ENCODE peak calls at places on chromosome 18, in six cellular contexts. One of them, this sample, is unnamed.

GRCh38 chr18:56593906-56594305 is 44.5 kb downstream of the TXNL1 start:
- DNase-seq in HCT116: no peak
- DNase-seq in HepG2: no peak
- DNase-seq in K562: no peak
- DNase-seq in GM12878: no peak
- DNase-seq in H1: no peak
- DNase-seq in this sample: no peak

GRCh38 chr18:8795586-8795985 is 90.2 kb downstream of the MTCL1 start:
- DNase-seq in HCT116: no peak
- DNase-seq in HepG2: no peak
- DNase-seq in K562: no peak
- DNase-seq in GM12878: no peak
- DNase-seq in H1: no peak
- DNase-seq in this sample: no peak

GRCh38 chr18:62018034-62018760 is 125.4 kb upstream of the RNF152 start:
- DNase-seq in HCT116: no peak
- DNase-seq in HepG2: no peak
- DNase-seq in K562: no peak
- DNase-seq in GM12878: no peak
- DNase-seq in H1: no peak
- DNase-seq in this sample: no peak

GRCh38 chr18:42182728-42183700 is 228.0 kb downstream of the PIK3C3 start:
- DNase-seq in HCT116: no peak
- DNase-seq in HepG2: no peak
- DNase-seq in K562: no peak
- DNase-seq in GM12878: no peak
- DNase-seq in H1: no peak
- DNase-seq in this sample: no peak

GRCh38 chr18:6881034-6881800 is 151.7 kb downstream of the ARHGAP28 start:
- DNase-seq in HCT116: no peak
- DNase-seq in HepG2: no peak
- DNase-seq in K562: no peak
- DNase-seq in GM12878: no peak
- DNase-seq in H1: no peak
- DNase-seq in this sample: no peak

GRCh38 chr18:74063023-74063422 is 84.6 kb downstream of the FBXO15 start:
- DNase-seq in HCT116: no peak
- DNase-seq in HepG2: no peak
- DNase-seq in K562: peak; percentile 23
- DNase-seq in GM12878: no peak
- DNase-seq in H1: no peak
- DNase-seq in this sample: no peak

GRCh38 chr18:47191956-47192355 is 15.8 kb upstream of the IER3IP1 start:
- DNase-seq in HCT116: no peak
- DNase-seq in HepG2: peak; percentile 32
- DNase-seq in K562: no peak
- DNase-seq in GM12878: no peak
- DNase-seq in H1: no peak
- DNase-seq in this sample: no peak

GRCh38 chr18:59719533-59720325 is 22.5 kb upstream of the CCBE1 start:
- DNase-seq in HCT116: no peak
- DNase-seq in HepG2: no peak
- DNase-seq in K562: no peak
- DNase-seq in GM12878: no peak
- DNase-seq in H1: no peak
- DNase-seq in this sample: no peak

GRCh38 chr18:78662879-78663278 is 316.7 kb upstream of the SALL3 start:
- DNase-seq in HCT116: no peak
- DNase-seq in HepG2: no peak
- DNase-seq in K562: no peak
- DNase-seq in GM12878: no peak
- DNase-seq in H1: no peak
- DNase-seq in this sample: no peak

GRCh38 chr18:42706618-42707017 is 408.9 kb downstream of the RIT2 start:
- DNase-seq in HCT116: no peak
- DNase-seq in HepG2: no peak
- DNase-seq in K562: no peak
- DNase-seq in GM12878: no peak
- DNase-seq in H1: no peak
- DNase-seq in this sample: no peak

GRCh38 chr18:67476585-67476984 is 39.9 kb downstream of the DSEL start:
- DNase-seq in HCT116: no peak
- DNase-seq in HepG2: no peak
- DNase-seq in K562: no peak
- DNase-seq in GM12878: no peak
- DNase-seq in H1: no peak
- DNase-seq in this sample: no peak

GRCh38 chr18:62784966-62785413 is 69.6 kb downstream of the PHLPP1 start:
- DNase-seq in HCT116: no peak
- DNase-seq in HepG2: no peak
- DNase-seq in K562: no peak
- DNase-seq in GM12878: no peak
- DNase-seq in H1: no peak
- DNase-seq in this sample: no peak

GRCh38 chr18:3661121-3661520 is 211.1 kb downstream of the TGIF1 start:
- DNase-seq in HCT116: no peak
- DNase-seq in HepG2: no peak
- DNase-seq in K562: peak; percentile 53
- DNase-seq in GM12878: no peak
- DNase-seq in H1: no peak
- DNase-seq in this sample: no peak

GRCh38 chr18:76394780-76395476 is 100.1 kb downstream of the ZNF516 start:
- DNase-seq in HCT116: no peak
- DNase-seq in HepG2: no peak
- DNase-seq in K562: no peak
- DNase-seq in GM12878: no peak
- DNase-seq in H1: no peak
- DNase-seq in this sample: no peak

GRCh38 chr18:63119647-63120046 is 199.9 kb downstream of the BCL2 start:
- DNase-seq in HCT116: peak; percentile 31
- DNase-seq in HepG2: peak; percentile 6
- DNase-seq in K562: peak; percentile 10
- DNase-seq in GM12878: no peak
- DNase-seq in H1: peak; percentile 3
- DNase-seq in this sample: peak; percentile 20

GRCh38 chr18:56112013-56112749 is 524.2 kb upstream of the TCF4 start:
- DNase-seq in HCT116: no peak
- DNase-seq in HepG2: no peak
- DNase-seq in K562: no peak
- DNase-seq in GM12878: peak; percentile 45
- DNase-seq in H1: no peak
- DNase-seq in this sample: no peak

GRCh38 chr18:673769-674168 is 16.3 kb downstream of the TYMS start:
- DNase-seq in HCT116: no peak
- DNase-seq in HepG2: no peak
- DNase-seq in K562: no peak
- DNase-seq in GM12878: no peak
- DNase-seq in H1: no peak
- DNase-seq in this sample: no peak

GRCh38 chr18:49486617-49486958 is 446 bp downstream of the C18orf32 start:
- DNase-seq in HCT116: no peak
- DNase-seq in HepG2: no peak
- DNase-seq in K562: no peak
- DNase-seq in GM12878: no peak
- DNase-seq in H1: no peak
- DNase-seq in this sample: no peak

GRCh38 chr18:43271593-43272432 is 5.5 kb downstream of the SYT4 start:
- DNase-seq in HCT116: peak; percentile 19
- DNase-seq in HepG2: peak; percentile 35
- DNase-seq in K562: peak; percentile 4
- DNase-seq in GM12878: no peak
- DNase-seq in H1: no peak
- DNase-seq in this sample: peak; percentile 25

GRCh38 chr18:45670281-45670962 is 53.6 kb upstream of the SLC14A1 start:
- DNase-seq in HCT116: no peak
- DNase-seq in HepG2: no peak
- DNase-seq in K562: peak; percentile 71
- DNase-seq in GM12878: no peak
- DNase-seq in H1: no peak
- DNase-seq in this sample: no peak

GRCh38 chr18:63971320-63972071 is 1.6 kb downstream of the SERPINB8 start:
- DNase-seq in HCT116: no peak
- DNase-seq in HepG2: no peak
- DNase-seq in K562: no peak
- DNase-seq in GM12878: no peak
- DNase-seq in H1: no peak
- DNase-seq in this sample: no peak

GRCh38 chr18:77366725-77367641 is 117.3 kb downstream of the GALR1 start:
- DNase-seq in HCT116: no peak
- DNase-seq in HepG2: peak; percentile 97
- DNase-seq in K562: no peak
- DNase-seq in GM12878: no peak
- DNase-seq in H1: no peak
- DNase-seq in this sample: no peak

GRCh38 chr18:30150466-30151019 is 892.0 kb downstream of the DSC3 start:
- DNase-seq in HCT116: no peak
- DNase-seq in HepG2: no peak
- DNase-seq in K562: no peak
- DNase-seq in GM12878: no peak
- DNase-seq in H1: no peak
- DNase-seq in this sample: no peak

GRCh38 chr18:51852661-51853060 is 487.3 kb upstream of the DCC start:
- DNase-seq in HCT116: no peak
- DNase-seq in HepG2: no peak
- DNase-seq in K562: no peak
- DNase-seq in GM12878: no peak
- DNase-seq in H1: no peak
- DNase-seq in this sample: no peak

GRCh38 chr18:4319738-4320677 is 135.1 kb downstream of the DLGAP1 start:
- DNase-seq in HCT116: no peak
- DNase-seq in HepG2: no peak
- DNase-seq in K562: no peak
- DNase-seq in GM12878: peak; percentile 64
- DNase-seq in H1: no peak
- DNase-seq in this sample: no peak

GRCh38 chr18:59763541-59764136 is 66.4 kb upstream of the CCBE1 start:
- DNase-seq in HCT116: no peak
- DNase-seq in HepG2: no peak
- DNase-seq in K562: no peak
- DNase-seq in GM12878: no peak
- DNase-seq in H1: no peak
- DNase-seq in this sample: no peak

GRCh38 chr18:77021075-77021474 is 111.5 kb downstream of the MBP start:
- DNase-seq in HCT116: no peak
- DNase-seq in HepG2: no peak
- DNase-seq in K562: no peak
- DNase-seq in GM12878: no peak
- DNase-seq in H1: no peak
- DNase-seq in this sample: no peak

GRCh38 chr18:23986610-23987359 is 27.8 kb upstream of the TTC39C start:
- DNase-seq in HCT116: no peak
- DNase-seq in HepG2: no peak
- DNase-seq in K562: no peak
- DNase-seq in GM12878: no peak
- DNase-seq in H1: no peak
- DNase-seq in this sample: no peak
- TF ChIP-seq ZNF274 in HCT116: no peak
- TF ChIP-seq ZNF274 in HepG2: no peak
- TF ChIP-seq ZNF274 in K562: no peak
- TF ChIP-seq ZNF274 in GM12878: no peak
- TF ChIP-seq ZNF274 in H1: no peak
- TF ChIP-seq ZNF274 in this sample: no peak

DNA sequence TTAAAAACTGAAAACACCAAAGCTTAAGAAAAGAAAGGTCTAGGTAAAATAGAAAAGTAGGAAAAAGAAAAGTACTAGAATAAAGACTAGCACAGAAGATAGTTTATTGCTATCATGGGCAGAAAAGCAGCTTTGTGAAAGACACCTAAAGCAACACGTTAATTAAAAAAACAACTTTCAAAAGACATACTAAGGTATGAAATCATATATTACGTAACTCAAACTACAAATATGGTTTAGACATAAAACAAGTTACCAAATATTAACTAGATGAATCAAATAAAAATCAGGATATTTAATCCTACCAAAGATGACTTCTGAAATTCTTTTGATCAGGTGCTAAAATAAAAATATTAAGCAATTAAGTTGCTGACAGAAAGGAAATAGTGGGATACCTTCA is 30.3 kb downstream of the RTTN start:
- DNase-seq in HCT116: no peak
- DNase-seq in HepG2: no peak
- DNase-seq in K562: no peak
- DNase-seq in GM12878: no peak
- DNase-seq in H1: no peak
- DNase-seq in this sample: no peak
- H3K4me1 ChIP-seq in HCT116: peaks cover 24% of the 10 kb centered on the region
- H3K4me1 ChIP-seq in HepG2: no peaks in the 10 kb centered on the region
- H3K4me1 ChIP-seq in K562: no peaks in the 10 kb centered on the region
- H3K4me1 ChIP-seq in GM12878: no peaks in the 10 kb centered on the region
- H3K4me1 ChIP-seq in H1: no peaks in the 10 kb centered on the region
- H3K4me1 ChIP-seq in this sample: no peaks in the 10 kb centered on the region

GRCh38 chr18:80161781-80162417 is 52.8 kb downstream of the ADNP2 start:
- DNase-seq in HCT116: no peak
- DNase-seq in HepG2: no peak
- DNase-seq in K562: no peak
- DNase-seq in GM12878: no peak
- DNase-seq in H1: no peak
- DNase-seq in this sample: no peak
- TF ChIP-seq YY1 in HCT116: no peak
- TF ChIP-seq YY1 in HepG2: no peak
- TF ChIP-seq YY1 in K562: no peak
- TF ChIP-seq YY1 in GM12878: no peak
- TF ChIP-seq YY1 in H1: no peak
- TF ChIP-seq YY1 in this sample: no peak

GRCh38 chr18:5463390-5463789 is 80.4 kb downstream of the EPB41L3 start:
- DNase-seq in HCT116: no peak
- DNase-seq in HepG2: no peak
- DNase-seq in K562: no peak
- DNase-seq in GM12878: no peak
- DNase-seq in H1: no peak
- DNase-seq in this sample: no peak

GRCh38 chr18:5464241-5464640 is 79.6 kb downstream of the EPB41L3 start:
- DNase-seq in HCT116: no peak
- DNase-seq in HepG2: no peak
- DNase-seq in K562: no peak
- DNase-seq in GM12878: no peak
- DNase-seq in H1: no peak
- DNase-seq in this sample: no peak

GRCh38 chr18:5463836-5464235 is 80.0 kb downstream of the EPB41L3 start:
- DNase-seq in HCT116: no peak
- DNase-seq in HepG2: no peak
- DNase-seq in K562: no peak
- DNase-seq in GM12878: no peak
- DNase-seq in H1: no peak
- DNase-seq in this sample: no peak

GRCh38 chr18:5462227-5462626 is 81.6 kb downstream of the EPB41L3 start:
- DNase-seq in HCT116: no peak
- DNase-seq in HepG2: no peak
- DNase-seq in K562: no peak
- DNase-seq in GM12878: no peak
- DNase-seq in H1: no peak
- DNase-seq in this sample: no peak

GRCh38 chr18:5461056-5461455 is 82.7 kb downstream of the EPB41L3 start:
- DNase-seq in HCT116: no peak
- DNase-seq in HepG2: no peak
- DNase-seq in K562: no peak
- DNase-seq in GM12878: no peak
- DNase-seq in H1: no peak
- DNase-seq in this sample: no peak
- TF ChIP-seq ZNF274 in HCT116: no peak
- TF ChIP-seq ZNF274 in HepG2: no peak
- TF ChIP-seq ZNF274 in K562: no peak
- TF ChIP-seq ZNF274 in GM12878: no peak
- TF ChIP-seq ZNF274 in H1: no peak
- TF ChIP-seq ZNF274 in this sample: no peak

GRCh38 chr18:22337311-22337710 is 80.4 kb downstream of the CTAGE1 start:
- DNase-seq in HCT116: no peak
- DNase-seq in HepG2: no peak
- DNase-seq in K562: no peak
- DNase-seq in GM12878: no peak
- DNase-seq in H1: no peak
- DNase-seq in this sample: no peak
- H3K4me1 ChIP-seq in HCT116: no peaks in the 10 kb centered on the region
- H3K4me1 ChIP-seq in HepG2: no peaks in the 10 kb centered on the region
- H3K4me1 ChIP-seq in K562: no peaks in the 10 kb centered on the region
- H3K4me1 ChIP-seq in GM12878: no peaks in the 10 kb centered on the region
- H3K4me1 ChIP-seq in H1: no peaks in the 10 kb centered on the region
- H3K4me1 ChIP-seq in this sample: no peaks in the 10 kb centered on the region

This sample was measured in NT2/D1.